ENCODE peak calls at places on chromosome 17, in six cellular contexts. Y is H9; H is ascending aorta; X is bronchial epithelial cell; V is adrenal gland; Q is activated CD8-positive, alpha-beta T cell treated with anti-CD3 and anti-CD28 coated beads for 36 hours. G is an unnamed sample.

GRCh38 chr17:63917646-63918045 is 993 bp downstream of the GH1 start:
- DNase-seq in Y (peak), H (no peak), X (no peak), V (no peak), Q (no peak), G (no peak)

GRCh38 chr17:57624390-57624789 is 120.7 kb downstream of the CCDC182 start:
- DNase-seq in Y (no peak), H (no peak), X (peak), V (no peak), Q (no peak), G (no peak)

GRCh38 chr17:79930077-79930785 is 91.0 kb upstream of the CBX4 start:
- DNase-seq in Y (no peak), H (no peak), X (no peak), V (no peak), Q (no peak), G (no peak)

GRCh38 chr17:52930581-52930980 is 772.1 kb upstream of the CA10 start:
- DNase-seq in Y (no peak), H (no peak), X (no peak), V (no peak), Q (no peak), G (no peak)

GRCh38 chr17:29573558-29573870 is 5.0 kb downstream of the TP53I13 start:
- DNase-seq in Y (peak), H (no peak), X (no peak), V (peak), Q (no peak), G (no peak)

GRCh38 chr17:17380156-17380925 is 77.2 kb downstream of the NT5M start:
- DNase-seq in Y (no peak), H (no peak), X (no peak), V (no peak), Q (no peak), G (no peak)

GRCh38 chr17:78745407-78746088 is 36.5 kb downstream of the CYTH1 start:
- DNase-seq in Y (no peak), H (no peak), X (no peak), V (peak), Q (peak), G (no peak)

GRCh38 chr17:46150216-46150963 is 42.8 kb downstream of the KANSL1 start:
- DNase-seq in Y (no peak), H (no peak), X (no peak), V (no peak), Q (no peak), G (no peak)

GRCh38 chr17:82876149-82876548 is 36.3 kb upstream of the ZNF750 start:
- DNase-seq in Y (no peak), H (no peak), X (peak), V (peak), Q (no peak), G (no peak)

GRCh38 chr17:6381526-6382135 is 53.3 kb downstream of the AIPL1 start:
- DNase-seq in Y (no peak), H (no peak), X (no peak), V (no peak), Q (no peak), G (no peak)

GRCh38 chr17:77434136-77435114 is 293.7 kb downstream of the SEC14L1 start:
- DNase-seq in Y (no peak), H (no peak), X (no peak), V (no peak), Q (no peak), G (no peak)

GRCh38 chr17:2251098-2251497 is 52.5 kb downstream of the SMG6 start:
- DNase-seq in Y (no peak), H (no peak), X (no peak), V (no peak), Q (no peak), G (no peak)

GRCh38 chr17:28925912-28926365 is 23.1 kb upstream of the DHRS13 start:
- DNase-seq in Y (no peak), H (no peak), X (peak), V (no peak), Q (peak), G (peak)

GRCh38 chr17:29962656-29963055 is 21.2 kb downstream of the EFCAB5 start:
- DNase-seq in Y (no peak), H (no peak), X (no peak), V (no peak), Q (no peak), G (no peak)

GRCh38 chr17:77881545-77881944 is 77.0 kb upstream of the TNRC6C start:
- DNase-seq in Y (no peak), H (peak), X (no peak), V (peak), Q (peak), G (peak)

GRCh38 chr17:5122586-5123342 is 6.9 kb downstream of the USP6 start:
- DNase-seq in Y (peak), H (no peak), X (no peak), V (no peak), Q (peak), G (peak)

GRCh38 chr17:50459081-50459676 is 9.5 kb downstream of the CHAD start:
- DNase-seq in Y (no peak), H (no peak), X (peak), V (peak), Q (no peak), G (no peak)

GRCh38 chr17:1996243-1997145 is 28.6 kb downstream of the RTN4RL1 start:
- DNase-seq in Y (no peak), H (no peak), X (no peak), V (no peak), Q (no peak), G (no peak)

GRCh38 chr17:73430848-73431247 is 119.0 kb upstream of the CDC42EP4 start:
- DNase-seq in Y (peak), H (no peak), X (no peak), V (peak), Q (peak), G (no peak)

DNA sequence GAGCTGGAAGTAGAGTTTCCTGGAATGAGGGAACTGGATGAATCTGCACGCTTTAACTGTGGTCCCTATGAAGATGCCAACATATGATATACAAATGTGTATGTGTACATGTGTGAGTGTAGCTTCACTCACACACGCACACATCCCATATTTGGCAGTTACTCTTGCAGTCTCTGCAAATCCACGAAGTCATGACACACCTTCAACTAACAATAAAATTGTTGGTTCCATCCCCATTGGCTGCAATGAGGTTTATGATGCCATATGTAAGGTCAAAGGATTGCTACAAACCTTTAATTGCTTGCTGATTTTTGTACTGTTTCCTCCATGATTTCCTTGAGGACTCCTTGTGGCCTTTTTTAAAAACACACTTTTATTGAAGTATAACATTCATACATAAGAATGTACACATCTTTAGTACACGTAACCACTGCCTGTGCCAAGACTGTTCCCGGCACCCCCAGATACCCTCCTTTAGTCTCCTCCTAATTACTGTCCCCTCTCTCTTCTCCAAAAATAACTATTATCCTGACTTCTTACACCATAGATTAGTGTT is 22.0 kb downstream of the MYO1D start:
- DNase-seq in Y (no peak), H (no peak), X (peak), V (no peak), Q (no peak), G (no peak)
- TF ChIP-seq CTCF in Y (no peak), H (no peak), X (no peak), V (no peak), Q (no peak), G (no peak)

GRCh38 chr17:35141681-35142466 is at the start of gene NLE1:
- DNase-seq in Y (peak), H (no peak), X (peak), V (peak), Q (peak), G (peak)

GRCh38 chr17:35146214-35146833 is 1.3 kb upstream of the UNC45B start:
- DNase-seq in Y (no peak), H (no peak), X (peak), V (no peak), Q (no peak), G (no peak)

GRCh38 chr17:35138218-35138617 is 3.9 kb downstream of the NLE1 start:
- DNase-seq in Y (no peak), H (no peak), X (no peak), V (no peak), Q (no peak), G (no peak)

GRCh38 chr17:35144840-35145239 is 2.7 kb upstream of the NLE1 start:
- DNase-seq in Y (no peak), H (no peak), X (no peak), V (no peak), Q (no peak), G (no peak)

DNA sequence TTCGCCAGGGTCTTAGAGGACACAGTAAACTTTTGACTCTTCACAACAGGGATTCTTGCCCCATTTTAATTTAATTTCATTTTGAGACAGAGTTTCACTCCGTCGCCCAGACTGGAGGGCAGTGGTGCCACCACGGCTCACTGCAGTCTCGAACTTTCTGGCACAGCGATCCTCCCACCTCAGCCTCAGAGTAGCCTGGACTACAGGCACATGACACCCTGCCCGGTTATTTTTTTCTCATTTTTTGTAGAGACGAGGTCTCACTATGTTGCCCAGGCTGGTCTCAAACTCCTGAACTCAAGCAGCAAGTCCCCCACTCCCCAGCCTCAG is 329 bp upstream of the NLE1 start:
- DNase-seq in Y (no peak), H (no peak), X (no peak), V (no peak), Q (no peak), G (no peak)
- TF ChIP-seq CTCF in Y (no peak), H (no peak), X (no peak), V (no peak), Q (peak), G (no peak)

DNA sequence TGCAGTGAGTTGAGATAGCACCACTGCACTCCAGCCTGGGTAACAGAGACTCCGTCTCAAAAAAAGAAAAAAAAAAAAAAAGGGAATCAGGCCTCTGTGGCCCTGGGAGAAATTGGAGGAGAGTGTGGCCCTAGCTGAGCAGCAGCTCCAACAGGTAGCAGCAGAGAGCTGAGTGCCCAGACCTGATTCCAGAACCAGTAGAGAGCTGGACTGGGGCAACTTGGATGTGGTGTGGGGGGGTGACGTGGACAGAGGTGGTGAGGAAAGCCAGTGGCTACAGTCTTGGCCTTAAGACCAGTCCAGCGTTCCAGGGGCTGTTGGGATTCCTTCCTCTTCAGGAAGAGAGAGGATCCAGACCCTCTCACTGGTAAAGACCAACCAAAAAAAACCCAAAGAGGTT is 1.7 kb downstream of the HSPB9 start:
- DNase-seq in Y (no peak), H (no peak), X (no peak), V (no peak), Q (no peak), G (no peak)
- TF ChIP-seq CTCF in Y (no peak), H (no peak), X (no peak), V (no peak), Q (no peak), G (no peak)

DNA sequence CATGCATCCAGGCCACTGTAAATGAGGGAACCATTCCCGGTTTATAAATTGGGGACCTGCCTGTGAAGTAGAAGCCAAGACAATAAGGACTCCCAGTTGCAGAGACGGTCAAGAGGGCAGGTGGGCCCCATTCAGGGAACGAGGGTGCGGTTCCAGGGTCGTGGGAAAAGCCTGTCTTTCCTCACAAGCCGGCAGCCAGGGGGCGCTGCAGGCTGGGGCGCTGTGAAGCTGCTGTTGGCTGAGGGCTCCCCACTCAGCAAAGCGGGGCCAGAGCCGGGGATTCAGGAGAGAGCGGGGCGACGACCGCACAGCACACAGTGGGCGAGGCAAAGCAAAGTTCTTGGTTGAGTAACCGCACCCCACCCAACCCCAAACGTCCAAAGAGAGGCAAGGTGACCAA is 24.9 kb downstream of the CDRT15 start:
- DNase-seq in Y (peak), H (no peak), X (no peak), V (no peak), Q (peak), G (peak)
- TF ChIP-seq CTCF in Y (peak), H (peak), X (peak), V (peak), Q (peak), G (peak)

G was measured in GM20000.